ENCODE peak calls at places on chromosomes 4 and X, in eight cellular contexts. F is stimulated activated CD4-positive, alpha-beta T cell treated with anti-CD3 and anti-CD28 coated beads, TNF-alpha, amount 100 ng/mL, for 48 hours; D is fibroblast of the aortic adventitia; J is lower leg skin; G is HFFc6; S is psoas muscle; T is stromal cell of bone marrow; V is mucosa of descending colon. E is an unnamed sample.

GRCh38 chr4:10031663-10032590 is 10.6 kb upstream of the SLC2A9 start:
- DNase-seq in J (no peak), T (no peak), G (no peak), F (no peak), V (no peak), S (no peak), D (no peak), E (no peak)

GRCh38 chr4:15031993-15032660 is 29.8 kb downstream of the CPEB2 start:
- DNase-seq in F (no peak), G (peak), D (peak), S (no peak), T (no peak), J (no peak), V (no peak), E (no peak)

GRCh38 chr4:29263011-29263410 is 1457.2 kb upstream of the PCDH7 start:
- DNase-seq in G (no peak), D (no peak), S (no peak), T (no peak), J (no peak), V (no peak), F (no peak), E (no peak)

GRCh38 chrX:26557691-26558321 is 341.8 kb downstream of the MAGEB5 start:
- DNase-seq in D (no peak), V (peak), J (no peak), F (no peak), T (no peak), G (no peak), S (peak), E (no peak)

GRCh38 chr4:167088115-167088514 is 146.2 kb downstream of the SPOCK3 start:
- DNase-seq in G (no peak), D (no peak), F (no peak), T (no peak), J (no peak), S (no peak), V (no peak), E (no peak)

GRCh38 chr4:153570228-153570973 is 104.2 kb downstream of the TMEM131L start:
- DNase-seq in G (no peak), T (no peak), J (no peak), F (no peak), S (no peak), V (no peak), D (no peak), E (no peak)

GRCh38 chr4:3145251-3145908 is 70.9 kb downstream of the HTT start:
- DNase-seq in J (no peak), T (peak), G (peak), V (no peak), F (no peak), S (no peak), D (peak), E (no peak)

GRCh38 chr4:56217383-56217890 is 169.9 kb downstream of the AASDH start:
- DNase-seq in T (no peak), D (no peak), G (no peak), V (no peak), S (no peak), J (no peak), F (no peak), E (no peak)

GRCh38 chr4:15457401-15458201 is 12.1 kb upstream of the CC2D2A start:
- DNase-seq in F (no peak), V (no peak), G (peak), J (no peak), D (peak), T (no peak), S (no peak), E (no peak)

GRCh38 chrX:28042260-28042659 is 61.0 kb upstream of the DCAF8L1 start:
- DNase-seq in F (no peak), T (no peak), D (no peak), G (no peak), V (no peak), J (no peak), S (no peak), E (no peak)

GRCh38 chrX:132435222-132435621 is 53.6 kb downstream of the MBNL3 start:
- DNase-seq in V (no peak), T (peak), J (no peak), G (no peak), S (no peak), F (no peak), D (peak), E (no peak)

GRCh38 chrX:115989686-115990085 is 180.9 kb upstream of the AGTR2 start:
- DNase-seq in V (no peak), F (no peak), G (no peak), S (no peak), D (no peak), T (no peak), J (no peak), E (no peak)